ENCODE peak calls at places on chromosomes 12 and 14, in four cellular contexts. One of them, this sample, is unnamed.

GRCh38 chr12:119115296-119115905 is 63.3 kb upstream of the HSPB8 start:
- DNase-seq in HL-60: peak; percentile 14
- DNase-seq in K562: peak; percentile 75
- DNase-seq in GM12878: no peak
- DNase-seq in this sample: peak; percentile 41

GRCh38 chr14:22479132-22479531 is 109.9 kb downstream of the DAD1 start:
- DNase-seq in HL-60: no peak
- DNase-seq in K562: no peak
- DNase-seq in GM12878: no peak
- DNase-seq in this sample: no peak

GRCh38 chr14:103628221-103628683 is 759 bp upstream of the KLC1 start:
- DNase-seq in HL-60: no peak
- DNase-seq in K562: peak; percentile 51
- DNase-seq in GM12878: no peak
- DNase-seq in this sample: no peak

GRCh38 chr12:88681271-88681670 is 101.0 kb upstream of the KITLG start:
- DNase-seq in HL-60: no peak
- DNase-seq in K562: no peak
- DNase-seq in GM12878: no peak
- DNase-seq in this sample: no peak

GRCh38 chr14:77406086-77406485 is 17.2 kb downstream of the NOXRED1 start:
- DNase-seq in HL-60: no peak
- DNase-seq in K562: no peak
- DNase-seq in GM12878: no peak
- DNase-seq in this sample: no peak

GRCh38 chr12:4648099-4648498 is 752 bp downstream of the AKAP3 start:
- DNase-seq in HL-60: peak; percentile 8
- DNase-seq in K562: no peak
- DNase-seq in GM12878: no peak
- DNase-seq in this sample: no peak

GRCh38 chr12:88720785-88721650 is 140.7 kb upstream of the KITLG start:
- DNase-seq in HL-60: no peak
- DNase-seq in K562: no peak
- DNase-seq in GM12878: no peak
- DNase-seq in this sample: no peak

GRCh38 chr12:88206636-88207035 is 64.5 kb downstream of the TMTC3 start:
- DNase-seq in HL-60: peak; percentile 73
- DNase-seq in K562: no peak
- DNase-seq in GM12878: no peak
- DNase-seq in this sample: no peak

GRCh38 chr12:47900480-47901129 is 4.2 kb downstream of the VDR start:
- DNase-seq in HL-60: peak; percentile 71
- DNase-seq in K562: no peak
- DNase-seq in GM12878: no peak
- DNase-seq in this sample: no peak

GRCh38 chr14:106879241-106879640 is 1352.9 kb downstream of the TMEM121 start:
- DNase-seq in HL-60: peak; percentile 88
- DNase-seq in K562: peak; percentile 31
- DNase-seq in GM12878: no peak
- DNase-seq in this sample: no peak

GRCh38 chr14:85529803-85530574 is at the start of gene FLRT2:
- DNase-seq in HL-60: no peak
- DNase-seq in K562: no peak
- DNase-seq in GM12878: no peak
- DNase-seq in this sample: no peak

GRCh38 chr12:111434680-111435338 is 29.1 kb downstream of the SH2B3 start:
- DNase-seq in HL-60: peak; percentile 60
- DNase-seq in K562: no peak
- DNase-seq in GM12878: peak; percentile 84
- DNase-seq in this sample: no peak

GRCh38 chr14:73173092-73173735 is 36.9 kb downstream of the PSEN1 start:
- DNase-seq in HL-60: no peak
- DNase-seq in K562: peak; percentile 8
- DNase-seq in GM12878: no peak
- DNase-seq in this sample: no peak

GRCh38 chr14:85313801-85314207 is 216.1 kb upstream of the FLRT2 start:
- DNase-seq in HL-60: no peak
- DNase-seq in K562: no peak
- DNase-seq in GM12878: no peak
- DNase-seq in this sample: no peak

GRCh38 chr12:117884161-117884560 is 84.6 kb downstream of the KSR2 start:
- DNase-seq in HL-60: no peak
- DNase-seq in K562: no peak
- DNase-seq in GM12878: no peak
- DNase-seq in this sample: no peak

GRCh38 chr12:69916541-69917270 is 91.7 kb downstream of the MYRFL start:
- DNase-seq in HL-60: no peak
- DNase-seq in K562: no peak
- DNase-seq in GM12878: no peak
- DNase-seq in this sample: no peak

GRCh38 chr14:91755560-91755959 is 23.7 kb upstream of the CATSPERB start:
- DNase-seq in HL-60: no peak
- DNase-seq in K562: no peak
- DNase-seq in GM12878: no peak
- DNase-seq in this sample: no peak

GRCh38 chr12:122865268-122866231 is 30.3 kb downstream of the HIP1R start:
- DNase-seq in HL-60: peak; percentile 34
- DNase-seq in K562: peak; percentile 61
- DNase-seq in GM12878: no peak
- DNase-seq in this sample: no peak

GRCh38 chr12:125377093-125377492 is 311.9 kb downstream of the AACS start:
- DNase-seq in HL-60: no peak
- DNase-seq in K562: no peak
- DNase-seq in GM12878: no peak
- DNase-seq in this sample: no peak

GRCh38 chr12:56629459-56630179 is 507 bp downstream of the BAZ2A start:
- DNase-seq in HL-60: no peak
- DNase-seq in K562: peak; percentile 64
- DNase-seq in GM12878: no peak
- DNase-seq in this sample: no peak

GRCh38 chr12:5318874-5319273 is 113.0 kb upstream of the NTF3 start:
- DNase-seq in HL-60: no peak
- DNase-seq in K562: no peak
- DNase-seq in GM12878: no peak
- DNase-seq in this sample: no peak

GRCh38 chr12:14322403-14322802 is 43.1 kb upstream of the ATF7IP start:
- DNase-seq in HL-60: no peak
- DNase-seq in K562: no peak
- DNase-seq in GM12878: no peak
- DNase-seq in this sample: no peak

GRCh38 chr12:32895688-32896437 is 714 bp downstream of the PKP2 start:
- DNase-seq in HL-60: no peak
- DNase-seq in K562: peak; percentile 20
- DNase-seq in GM12878: no peak
- DNase-seq in this sample: no peak

GRCh38 chr14:64758711-64759554 is 54.7 kb downstream of the PLEKHG3 start:
- DNase-seq in HL-60: no peak
- DNase-seq in K562: no peak
- DNase-seq in GM12878: no peak
- DNase-seq in this sample: no peak

GRCh38 chr12:97643961-97644360 is 181.4 kb downstream of the RMST start:
- DNase-seq in HL-60: no peak
- DNase-seq in K562: no peak
- DNase-seq in GM12878: no peak
- DNase-seq in this sample: no peak

GRCh38 chr14:68961781-68962584 is 17.1 kb downstream of the ACTN1 start:
- DNase-seq in HL-60: no peak
- DNase-seq in K562: peak; percentile 24
- DNase-seq in GM12878: no peak
- DNase-seq in this sample: no peak

GRCh38 chr14:24436355-24437019 is 6.1 kb downstream of the SDR39U1 start:
- DNase-seq in HL-60: peak; percentile 45
- DNase-seq in K562: peak; percentile 42
- DNase-seq in GM12878: no peak
- DNase-seq in this sample: no peak

GRCh38 chr12:98725481-98726247 is 80.6 kb downstream of the APAF1 start:
- DNase-seq in HL-60: peak; percentile 45
- DNase-seq in K562: no peak
- DNase-seq in GM12878: no peak
- DNase-seq in this sample: peak; percentile 23

DNA sequence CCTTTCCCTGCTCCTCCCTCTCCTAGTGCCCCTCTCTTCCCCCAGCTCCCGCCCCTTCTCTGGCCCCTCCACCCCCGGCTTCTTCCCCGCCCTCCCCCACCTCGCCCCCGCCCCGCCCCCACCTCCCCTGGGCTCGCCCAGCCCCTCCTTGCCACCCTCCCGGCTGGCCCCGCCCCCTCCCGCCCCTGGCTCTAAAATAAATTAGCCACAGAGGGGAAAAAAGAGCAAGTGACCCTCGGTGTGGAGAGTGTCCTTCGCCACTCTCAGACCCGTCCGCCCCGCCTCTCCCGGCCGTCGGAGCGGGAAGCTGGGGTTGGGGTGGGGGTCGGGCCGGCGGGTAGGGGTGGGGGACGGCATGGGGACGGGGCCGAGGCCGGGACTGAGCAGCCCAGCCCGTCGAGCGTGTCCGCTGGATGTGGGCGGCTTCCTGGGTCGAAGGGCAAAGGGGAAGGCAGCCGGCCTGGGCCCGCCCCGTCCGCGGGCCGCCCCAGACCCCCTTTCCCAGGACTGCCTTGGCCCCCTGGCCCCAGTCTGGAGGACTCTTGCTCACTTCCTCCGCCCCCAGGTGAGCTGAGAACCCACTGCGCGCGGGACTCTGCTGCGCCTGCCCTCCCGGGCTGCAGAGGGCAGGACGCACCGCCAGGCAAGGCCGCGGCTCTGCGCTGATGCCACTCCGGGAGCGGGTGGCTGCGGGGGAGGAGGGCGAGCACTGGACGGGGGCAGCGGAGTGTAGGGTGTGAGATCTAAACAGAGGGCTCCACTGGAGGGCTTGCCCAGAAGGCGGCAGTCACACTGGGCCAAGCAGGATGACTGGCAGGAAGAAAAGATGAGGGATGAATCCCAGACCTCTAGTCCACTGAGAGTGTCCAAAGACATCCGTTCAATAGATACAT is 571 bp upstream of the FIGNL2 start:
- DNase-seq in HL-60: no peak
- DNase-seq in K562: peak; percentile 85
- DNase-seq in GM12878: no peak
- DNase-seq in this sample: no peak
- TF ChIP-seq SPI1 in HL-60: no peak
- TF ChIP-seq SPI1 in K562: no peak
- TF ChIP-seq SPI1 in GM12878: no peak
- TF ChIP-seq SPI1 in this sample: no peak

GRCh38 chr12:857611-858010 is 91.9 kb downstream of the RAD52 start:
- DNase-seq in HL-60: no peak
- DNase-seq in K562: no peak
- DNase-seq in GM12878: no peak
- DNase-seq in this sample: no peak
- TF ChIP-seq SPI1 in HL-60: no peak
- TF ChIP-seq SPI1 in K562: no peak
- TF ChIP-seq SPI1 in GM12878: no peak
- TF ChIP-seq SPI1 in this sample: no peak

GRCh38 chr14:71891970-71892369 is 40.3 kb upstream of the RGS6 start:
- DNase-seq in HL-60: no peak
- DNase-seq in K562: no peak
- DNase-seq in GM12878: no peak
- DNase-seq in this sample: no peak
- TF ChIP-seq SPI1 in HL-60: no peak
- TF ChIP-seq SPI1 in K562: no peak
- TF ChIP-seq SPI1 in GM12878: no peak
- TF ChIP-seq SPI1 in this sample: no peak

GRCh38 chr12:43580601-43581000 is 28.6 kb upstream of the ADAMTS20 start:
- DNase-seq in HL-60: no peak
- DNase-seq in K562: no peak
- DNase-seq in GM12878: no peak
- DNase-seq in this sample: no peak

GRCh38 chr12:43579240-43579639 is 27.2 kb upstream of the ADAMTS20 start:
- DNase-seq in HL-60: no peak
- DNase-seq in K562: no peak
- DNase-seq in GM12878: no peak
- DNase-seq in this sample: no peak

GRCh38 chr12:43571885-43572284 is 19.9 kb upstream of the ADAMTS20 start:
- DNase-seq in HL-60: no peak
- DNase-seq in K562: no peak
- DNase-seq in GM12878: no peak
- DNase-seq in this sample: no peak

GRCh38 chr12:43578782-43579181 is 26.8 kb upstream of the ADAMTS20 start:
- DNase-seq in HL-60: no peak
- DNase-seq in K562: no peak
- DNase-seq in GM12878: no peak
- DNase-seq in this sample: no peak

GRCh38 chr12:43576162-43576561 is 24.2 kb upstream of the ADAMTS20 start:
- DNase-seq in HL-60: no peak
- DNase-seq in K562: no peak
- DNase-seq in GM12878: no peak
- DNase-seq in this sample: no peak
- TF ChIP-seq SPI1 in HL-60: no peak
- TF ChIP-seq SPI1 in K562: no peak
- TF ChIP-seq SPI1 in GM12878: no peak
- TF ChIP-seq SPI1 in this sample: no peak

GRCh38 chr14:63203618-63204406 is 431 bp upstream of the RHOJ start:
- DNase-seq in HL-60: peak; percentile 13
- DNase-seq in K562: no peak
- DNase-seq in GM12878: no peak
- DNase-seq in this sample: no peak
- TF ChIP-seq SPI1 in HL-60: peak; percentile 62
- TF ChIP-seq SPI1 in K562: no peak
- TF ChIP-seq SPI1 in GM12878: no peak
- TF ChIP-seq SPI1 in this sample: no peak